ENCODE peak calls at places on chromosomes 11 and 22, in six cellular contexts. Z is mammary epithelial cell, K is left lung, I is Calu3, U is brain microvascular endothelial cell, R is B cell. O is an unnamed sample.

GRCh38 chr11:11731311-11732083 is 109.7 kb upstream of the GALNT18 start:
- DNase-seq in Z (peak; percentile 94), K (no peak), I (no peak), U (peak; percentile 54), R (no peak), O (no peak)

GRCh38 chr11:95067828-95068244 is 1.1 kb downstream of the SRSF8 start:
- DNase-seq in Z (no peak), K (no peak), I (no peak), U (no peak), R (no peak), O (no peak)

GRCh38 chr11:70210051-70210501 is 7.0 kb downstream of the FADD start:
- DNase-seq in Z (peak; percentile 27), K (no peak), I (no peak), U (peak; percentile 94), R (no peak), O (no peak)

GRCh38 chr11:127612602-127613001 is 612.0 kb upstream of the KIRREL3 start:
- DNase-seq in Z (no peak), K (no peak), I (no peak), U (no peak), R (no peak), O (no peak)

GRCh38 chr11:79794484-79795393 is 353.9 kb upstream of the TENM4 start:
- DNase-seq in Z (peak; percentile 13), K (no peak), I (no peak), U (no peak), R (no peak), O (no peak)

GRCh38 chr11:99277281-99277680 is 256.5 kb downstream of the CNTN5 start:
- DNase-seq in Z (no peak), K (no peak), I (no peak), U (no peak), R (no peak), O (no peak)

GRCh38 chr11:86577663-86578636 is 94.5 kb downstream of the ME3 start:
- DNase-seq in Z (peak; percentile 70), K (no peak), I (peak; percentile 41), U (peak; percentile 89), R (no peak), O (no peak)

GRCh38 chr11:34926101-34926830 is 9.8 kb downstream of the PDHX start:
- DNase-seq in Z (peak; percentile 36), K (no peak), I (peak; percentile 38), U (peak; percentile 24), R (peak; percentile 65), O (peak; percentile 21)

GRCh38 chr22:39434721-39435120 is 22.1 kb upstream of the MGAT3 start:
- DNase-seq in Z (no peak), K (no peak), I (no peak), U (no peak), R (no peak), O (no peak)

GRCh38 chr11:85752890-85753581 is 57.9 kb downstream of the SYTL2 start:
- DNase-seq in Z (no peak), K (no peak), I (no peak), U (no peak), R (peak; percentile 9), O (no peak)

GRCh38 chr22:29559853-29560252 is 6.3 kb upstream of the THOC5 start:
- DNase-seq in Z (no peak), K (no peak), I (no peak), U (no peak), R (no peak), O (no peak)

GRCh38 chr11:27201454-27202302 is 161.1 kb downstream of the BBOX1 start:
- DNase-seq in Z (peak; percentile 60), K (peak; percentile 53), I (peak; percentile 88), U (peak; percentile 76), R (no peak), O (no peak)

GRCh38 chr11:3123316-3123715 is 41.8 kb downstream of the OSBPL5 start:
- DNase-seq in Z (no peak), K (peak; percentile 49), I (no peak), U (no peak), R (no peak), O (no peak)

GRCh38 chr22:33438273-33438672 is 380.1 kb upstream of the SYN3 start:
- DNase-seq in Z (peak; percentile 99), K (no peak), I (peak; percentile 21), U (peak; percentile 93), R (no peak), O (no peak)

GRCh38 chr11:67053896-67054850 is 2.5 kb upstream of the RHOD start:
- DNase-seq in Z (peak; percentile 57), K (no peak), I (peak; percentile 77), U (peak; percentile 92), R (peak; percentile 48), O (peak; percentile 86)

GRCh38 chr11:10504490-10504889 is 36.5 kb downstream of the RNF141 start:
- DNase-seq in Z (no peak), K (no peak), I (no peak), U (no peak), R (no peak), O (no peak)

GRCh38 chr11:9003573-9004309 is at the start of gene NRIP3:
- DNase-seq in Z (peak; percentile 52), K (peak; percentile 66), I (peak; percentile 61), U (peak; percentile 28), R (peak; percentile 85), O (peak; percentile 84)

GRCh38 chr22:29744902-29745301 is 21.9 kb downstream of the ZMAT5 start:
- DNase-seq in Z (peak; percentile 93), K (no peak), I (no peak), U (peak; percentile 15), R (no peak), O (no peak)

GRCh38 chr11:34266090-34266912 is 91.5 kb downstream of the ABTB2 start:
- DNase-seq in Z (peak; percentile 92), K (no peak), I (peak; percentile 53), U (peak; percentile 82), R (no peak), O (no peak)

GRCh38 chr11:126640186-126640585 is 284.7 kb downstream of the ST3GAL4 start:
- DNase-seq in Z (no peak), K (no peak), I (no peak), U (no peak), R (no peak), O (no peak)

GRCh38 chr11:102485095-102485722 is 32.6 kb upstream of the TMEM123 start:
- DNase-seq in Z (no peak), K (no peak), I (no peak), U (no peak), R (no peak), O (no peak)

GRCh38 chr11:62145261-62145871 is 21.6 kb downstream of the INCENP start:
- DNase-seq in Z (no peak), K (no peak), I (no peak), U (no peak), R (no peak), O (no peak)

GRCh38 chr11:133968300-133968699 is 11.5 kb upstream of the IGSF9B start:
- DNase-seq in Z (no peak), K (no peak), I (no peak), U (no peak), R (no peak), O (no peak)

GRCh38 chr11:133966147-133966546 is 9.4 kb upstream of the IGSF9B start:
- DNase-seq in Z (no peak), K (no peak), I (no peak), U (no peak), R (no peak), O (no peak)

GRCh38 chr11:133964946-133965632 is 8.3 kb upstream of the IGSF9B start:
- DNase-seq in Z (peak; percentile 16), K (peak; percentile 57), I (peak; percentile 42), U (no peak), R (no peak), O (no peak)

GRCh38 chr11:133967599-133968238 is 11.0 kb upstream of the IGSF9B start:
- DNase-seq in Z (no peak), K (no peak), I (no peak), U (no peak), R (no peak), O (no peak)

DNA sequence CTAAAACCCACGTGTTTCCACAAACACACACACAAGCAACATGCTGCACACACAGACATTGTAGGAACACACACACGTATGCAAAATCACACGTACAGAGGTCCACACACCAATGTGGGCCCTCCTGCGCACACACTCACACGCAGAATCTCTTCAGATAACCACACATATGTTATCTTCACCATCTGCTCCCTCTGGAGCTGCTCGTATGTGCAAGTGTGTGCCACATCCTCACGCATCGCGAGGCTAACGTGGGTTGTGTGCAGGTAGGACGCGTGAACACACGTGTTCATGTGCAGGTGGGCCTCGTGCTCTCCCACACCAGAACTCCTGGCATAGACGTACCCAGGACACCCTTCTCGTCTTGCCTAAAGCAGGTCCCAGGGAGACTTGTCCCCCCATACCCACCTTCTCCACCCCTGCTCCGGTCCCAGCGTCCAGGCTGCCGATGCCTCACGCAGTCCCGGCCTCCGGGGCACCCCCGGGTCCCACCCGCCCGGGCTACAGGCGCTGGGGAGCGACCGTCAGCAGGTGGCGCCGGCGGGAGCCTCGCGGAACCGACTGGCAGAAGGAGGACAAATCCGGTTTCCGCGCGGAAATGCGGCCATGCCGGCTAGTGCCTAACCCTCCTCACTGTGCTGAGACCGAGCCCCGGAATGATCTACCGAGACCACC is 10.3 kb upstream of the IGSF9B start:
- DNase-seq in Z (no peak), K (no peak), I (no peak), U (no peak), R (peak; percentile 17), O (no peak)
- TF ChIP-seq CTCF in Z (peak; percentile 15), K (no peak), I (no peak), U (peak; percentile 15), R (no peak), O (no peak)

DNA sequence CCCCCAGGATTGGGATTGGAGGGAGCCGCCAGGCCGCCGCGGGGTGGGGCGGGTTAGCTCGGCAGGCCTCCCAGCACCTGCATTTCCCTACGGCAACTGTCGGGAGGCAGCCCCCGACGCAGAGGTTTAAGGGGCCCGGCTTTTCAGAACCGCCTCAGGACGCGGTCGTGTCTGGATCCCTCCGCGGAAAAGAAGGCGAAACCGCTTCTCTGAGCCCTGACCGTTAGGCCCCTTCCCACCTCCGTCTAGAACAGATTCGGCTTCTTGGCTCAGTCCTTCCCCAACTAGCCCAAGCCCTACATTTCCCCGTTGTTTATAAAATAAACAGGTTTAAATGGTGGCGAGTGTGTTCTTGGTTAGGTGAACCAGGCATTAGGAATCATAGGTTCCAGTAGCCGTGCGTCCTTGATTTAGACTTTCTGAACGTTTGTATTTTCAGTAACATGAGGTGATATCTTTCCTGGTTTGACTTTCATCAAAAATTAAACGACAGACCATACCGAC is 1.0 kb upstream of the HSPA8 start:
- DNase-seq in Z (no peak), K (no peak), I (no peak), U (peak; percentile 28), R (no peak), O (no peak)
- TF ChIP-seq CTCF in Z (no peak), K (no peak), I (no peak), U (no peak), R (no peak), O (no peak)

GRCh38 chr11:1546536-1547466 is 25.3 kb downstream of the DUSP8 start:
- DNase-seq in Z (peak; percentile 35), K (peak; percentile 53), I (peak; percentile 74), U (no peak), R (peak; percentile 76), O (peak; percentile 87)
- TF ChIP-seq CTCF in Z (peak; percentile 35), K (peak; percentile 77), I (peak; percentile 94), U (no peak), R (peak; percentile 77), O (peak; percentile 77)

GRCh38 chr11:15901046-15901445 is 455.3 kb downstream of the SOX6 start:
- DNase-seq in Z (no peak), K (no peak), I (peak; percentile 57), U (no peak), R (no peak), O (no peak)
- TF ChIP-seq CTCF in Z (no peak), K (no peak), I (peak; percentile 46), U (peak; percentile 12), R (no peak), O (no peak)

O was measured in GM20000.